ENCODE peak calls at places on chromosomes 2 and 18, in four cellular contexts. Q is pulmonary artery endothelial cell; B is stimulated activated CD8-positive, alpha-beta memory T cell treated with anti-CD3 and anti-CD28 coated beads, Interleukin-4, amount 100 ng/mL, for 48 hours; F is activated T-cell treated with anti-CD3 and anti-CD28 coated beads for 1 hour. C is an unnamed sample.

GRCh38 chr18:24930974-24931373 is 421.0 kb downstream of the ZNF521 start:
- DNase-seq in Q (no peak), B (no peak), F (no peak), C (no peak)

GRCh38 chr2:74441690-74442482 is at the start of gene RTKN:
- DNase-seq in Q (no peak), B (peak), F (no peak), C (no peak)

GRCh38 chr2:12441750-12442626 is 274.7 kb upstream of the TRIB2 start:
- DNase-seq in Q (peak), B (no peak), F (no peak), C (no peak)

GRCh38 chr2:118554616-118555015 is 292.8 kb downstream of the EN1 start:
- DNase-seq in Q (no peak), B (no peak), F (no peak), C (no peak)

GRCh38 chr2:11073251-11073650 is 82.0 kb upstream of the SLC66A3 start:
- DNase-seq in Q (no peak), B (peak), F (no peak), C (no peak)

GRCh38 chr2:230964136-230964730 is 31.7 kb upstream of the SPATA3 start:
- DNase-seq in Q (no peak), B (no peak), F (no peak), C (no peak)

GRCh38 chr18:77022116-77022515 is 110.5 kb downstream of the MBP start:
- DNase-seq in Q (no peak), B (no peak), F (no peak), C (no peak)

GRCh38 chr2:54629914-54630609 is 93.4 kb upstream of the EML6 start:
- DNase-seq in Q (peak), B (peak), F (no peak), C (no peak)

GRCh38 chr18:30088238-30088637 is 954.3 kb downstream of the DSC3 start:
- DNase-seq in Q (no peak), B (no peak), F (no peak), C (no peak)

GRCh38 chr2:241559489-241560180 is 1.1 kb downstream of the BOK start:
- DNase-seq in Q (peak), B (no peak), F (no peak), C (no peak)

GRCh38 chr2:65388626-65389390 is 43.6 kb downstream of the SPRED2 start:
- DNase-seq in Q (no peak), B (no peak), F (no peak), C (no peak)

GRCh38 chr2:47300081-47300480 is 102.9 kb upstream of the MSH2 start:
- DNase-seq in Q (no peak), B (no peak), F (no peak), C (no peak)

GRCh38 chr2:1727101-1727771 is 17.1 kb downstream of the PXDN start:
- DNase-seq in Q (no peak), B (peak), F (no peak), C (no peak)

GRCh38 chr18:50898908-50899307 is 20.0 kb downstream of the ME2 start:
- DNase-seq in Q (no peak), B (no peak), F (no peak), C (no peak)

GRCh38 chr2:200615247-200615646 is 29.4 kb downstream of the AOX1 start:
- DNase-seq in Q (peak), B (no peak), F (no peak), C (no peak)

GRCh38 chr18:3984163-3984757 is 470.8 kb downstream of the DLGAP1 start:
- DNase-seq in Q (no peak), B (no peak), F (no peak), C (no peak)

GRCh38 chr2:120545521-120546076 is 190.1 kb upstream of the GLI2 start:
- DNase-seq in Q (no peak), B (no peak), F (no peak), C (no peak)

GRCh38 chr2:44618378-44619023 is 256.8 kb downstream of the CAMKMT start:
- DNase-seq in Q (no peak), B (no peak), F (no peak), C (no peak)